ENCODE peak calls at places on chromosome 4, in six cellular contexts. S, P, K, O, Z and D are unnamed samples.

GRCh38 chr4:61896717-61897116 is 696.6 kb downstream of the ADGRL3 start:
- DNase-seq in P (no peak), S (no peak), K (no peak), Z (no peak), O (no peak), D (no peak)

GRCh38 chr4:123478859-123479345 is 82.3 kb downstream of the SPRY1 start:
- DNase-seq in O (no peak), Z (peak), K (no peak), P (no peak), S (peak), D (peak)

GRCh38 chr4:40980318-40980883 is 230.6 kb downstream of the NSUN7 start:
- DNase-seq in Z (no peak), P (no peak), K (no peak), O (no peak), S (peak), D (no peak)

GRCh38 chr4:119299221-119300071 is 22.5 kb downstream of the FABP2 start:
- DNase-seq in S (peak), Z (no peak), P (no peak), O (no peak), K (no peak), D (no peak)

GRCh38 chr4:154076921-154077320 is 288.0 kb upstream of the SFRP2 start:
- DNase-seq in O (no peak), S (no peak), Z (no peak), P (no peak), K (peak), D (no peak)

GRCh38 chr4:13264126-13264525 is 220.0 kb downstream of the RAB28 start:
- DNase-seq in K (no peak), S (no peak), P (no peak), Z (no peak), O (no peak), D (no peak)

GRCh38 chr4:53015681-53016080 is 153.6 kb downstream of the RASL11B start:
- DNase-seq in Z (peak), P (no peak), S (peak), K (peak), O (no peak), D (no peak)

GRCh38 chr4:155796031-155796430 is 37.2 kb downstream of the GUCY1B1 start:
- DNase-seq in Z (peak), S (peak), P (no peak), O (no peak), K (no peak), D (no peak)

GRCh38 chr4:69881173-69881773 is 21.3 kb upstream of the SULT1E1 start:
- DNase-seq in S (peak), O (no peak), Z (peak), P (no peak), K (peak), D (no peak)

GRCh38 chr4:11424000-11424399 is 4.7 kb downstream of the HS3ST1 start:
- DNase-seq in O (no peak), K (no peak), Z (no peak), P (no peak), S (peak), D (no peak)

GRCh38 chr4:140330311-140330900 is 43.0 kb upstream of the SCOC start:
- DNase-seq in O (no peak), S (no peak), K (peak), Z (peak), P (no peak), D (no peak)

GRCh38 chr4:139841464-139842195 is 176.0 kb downstream of the MGST2 start:
- DNase-seq in S (no peak), Z (peak), K (no peak), P (no peak), O (no peak), D (no peak)

GRCh38 chr4:21656832-21657231 is 291.7 kb downstream of the KCNIP4 start:
- DNase-seq in K (no peak), P (no peak), S (no peak), O (no peak), Z (no peak), D (no peak)

GRCh38 chr4:40998680-40999358 is 215.5 kb downstream of the APBB2 start:
- DNase-seq in Z (no peak), P (no peak), S (peak), O (no peak), K (no peak), D (no peak)

GRCh38 chr4:16294455-16294854 is 68.2 kb upstream of the TAPT1 start:
- DNase-seq in O (no peak), K (peak), Z (no peak), S (no peak), P (no peak), D (no peak)

GRCh38 chr4:41590591-41590990 is 52.6 kb downstream of the LIMCH1 start:
- DNase-seq in K (no peak), S (peak), O (no peak), P (no peak), Z (peak), D (no peak)

GRCh38 chr4:15525080-15525479 is 55.4 kb downstream of the CC2D2A start:
- DNase-seq in O (no peak), S (no peak), Z (no peak), K (no peak), P (no peak), D (no peak)

GRCh38 chr4:169256101-169256612 is 14.6 kb downstream of the SH3RF1 start:
- DNase-seq in O (no peak), P (no peak), S (no peak), K (no peak), Z (no peak), D (no peak)

GRCh38 chr4:113784497-113785254 is 23.1 kb upstream of the CAMK2D start:
- DNase-seq in Z (no peak), P (no peak), O (no peak), S (no peak), K (peak), D (no peak)

GRCh38 chr4:60846678-60847077 is 353.4 kb upstream of the ADGRL3 start:
- DNase-seq in P (no peak), K (no peak), S (no peak), Z (no peak), O (no peak), D (no peak)

GRCh38 chr4:84325625-84326024 is 173.5 kb downstream of the NKX6-1 start:
- DNase-seq in S (no peak), O (no peak), K (no peak), P (no peak), Z (no peak), D (no peak)

GRCh38 chr4:3478446-3479357 is 15.6 kb downstream of the DOK7 start:
- DNase-seq in O (no peak), K (no peak), Z (no peak), P (no peak), S (no peak), D (no peak)

GRCh38 chr4:15149234-15149841 is 147.1 kb downstream of the CPEB2 start:
- DNase-seq in K (no peak), P (no peak), S (no peak), Z (no peak), O (no peak), D (no peak)

GRCh38 chr4:48336471-48336870 is 4.9 kb upstream of the SLAIN2 start:
- DNase-seq in K (no peak), O (no peak), Z (no peak), P (no peak), S (no peak), D (no peak)

GRCh38 chr4:112448211-112448745 is 67.7 kb downstream of the NEUROG2 start:
- DNase-seq in Z (no peak), S (peak), K (peak), O (no peak), P (no peak), D (no peak)

GRCh38 chr4:122450847-122451246 is 5.7 kb downstream of the IL2 start:
- DNase-seq in S (peak), Z (no peak), P (no peak), O (no peak), K (peak), D (no peak)

GRCh38 chr4:171017596-171017995 is 795.6 kb upstream of the GALNTL6 start:
- DNase-seq in Z (no peak), O (no peak), S (no peak), K (no peak), P (no peak), D (no peak)

GRCh38 chr4:121256346-121256745 is 92.2 kb upstream of the TNIP3 start:
- DNase-seq in Z (no peak), S (no peak), K (peak), O (no peak), P (no peak), D (no peak)

GRCh38 chr4:185467991-185468390 is 3.5 kb downstream of the CCDC110 start:
- DNase-seq in O (no peak), P (no peak), S (no peak), K (no peak), Z (no peak), D (no peak)

GRCh38 chr4:99711657-99712056 is 54.0 kb upstream of the C4orf54 start:
- DNase-seq in K (no peak), Z (no peak), O (no peak), P (no peak), S (no peak), D (no peak)

GRCh38 chr4:25769251-25769650 is 93.5 kb downstream of the SEL1L3 start:
- DNase-seq in P (no peak), K (peak), Z (no peak), S (peak), O (no peak), D (peak)

GRCh38 chr4:7357296-7357680 is 77.4 kb downstream of the PSAPL1 start:
- DNase-seq in K (no peak), S (no peak), P (no peak), Z (no peak), O (no peak), D (no peak)

GRCh38 chr4:88275516-88275915 is 8.8 kb downstream of the PPM1K start:
- DNase-seq in O (no peak), P (no peak), S (no peak), Z (no peak), K (peak), D (no peak)

GRCh38 chr4:150327262-150327780 is 249.1 kb downstream of the DCLK2 start:
- DNase-seq in P (no peak), Z (no peak), K (no peak), O (no peak), S (peak), D (no peak)

GRCh38 chr4:10403633-10404445 is 53.4 kb downstream of the ZNF518B start:
- DNase-seq in O (no peak), S (peak), K (peak), P (no peak), Z (no peak), D (no peak)

GRCh38 chr4:52577285-52577968 is 81.7 kb downstream of the USP46 start:
- DNase-seq in S (no peak), P (no peak), Z (no peak), K (no peak), O (no peak), D (no peak)